ENCODE peak calls at places on chromosome 17, in six cellular contexts. Z is A172; E is foreskin keratinocyte; H is GOT3; A is stimulated activated naive CD8-positive, alpha-beta T cell treated with anti-CD3 and anti-CD28 coated beads, Interleukin-15, amount 100 ng/mL, for 72 hours; Q is AML-193. L is an unnamed sample.

GRCh38 chr17:62995377-62995885 is 29.4 kb downstream of the TANC2 start:
- DNase-seq in A (peak; percentile 17), Z (peak; percentile 53), Q (peak; percentile 100), E (no peak), H (no peak), L (peak; percentile 30)

GRCh38 chr17:78431692-78431958 is 53.2 kb downstream of the PGS1 start:
- DNase-seq in A (no peak), Z (no peak), H (no peak), E (no peak), Q (no peak), L (no peak)

GRCh38 chr17:79831367-79832210 is 7.7 kb downstream of the CBX4 start:
- DNase-seq in A (no peak), E (no peak), Z (peak; percentile 52), Q (no peak), H (no peak), L (no peak)

GRCh38 chr17:66564992-66565465 is 262.6 kb downstream of the PRKCA start:
- DNase-seq in Q (no peak), H (no peak), E (no peak), A (no peak), Z (peak; percentile 48), L (no peak)

GRCh38 chr17:53088501-53088900 is 734.2 kb upstream of the KIF2B start:
- DNase-seq in Z (no peak), H (no peak), Q (no peak), E (no peak), A (no peak), L (no peak)

GRCh38 chr17:67467500-67468481 is 90.7 kb downstream of the PITPNC1 start:
- DNase-seq in A (no peak), E (no peak), Z (no peak), Q (no peak), H (no peak), L (no peak)

GRCh38 chr17:8928347-8928746 is 37.2 kb downstream of the PIK3R5 start:
- DNase-seq in H (no peak), E (no peak), A (no peak), Z (no peak), Q (no peak), L (no peak)

GRCh38 chr17:52170963-52171572 is 12.6 kb upstream of the CA10 start:
- DNase-seq in A (no peak), H (no peak), Z (no peak), E (no peak), Q (peak; percentile 43), L (peak; percentile 13)

GRCh38 chr17:4560837-4561241 is 462 bp upstream of the GGT6 start:
- DNase-seq in E (no peak), Q (no peak), A (no peak), H (no peak), Z (no peak), L (no peak)

GRCh38 chr17:18038149-18038850 is 668 bp downstream of the ATPAF2 start:
- DNase-seq in E (no peak), Z (no peak), Q (peak; percentile 25), H (no peak), A (peak; percentile 38), L (peak; percentile 26)

GRCh38 chr17:73887739-73888138 is 243.5 kb upstream of the SDK2 start:
- DNase-seq in A (no peak), E (no peak), Q (no peak), H (no peak), Z (no peak), L (no peak)

GRCh38 chr17:13542612-13543011 is 59.1 kb downstream of the HS3ST3A1 start:
- DNase-seq in Q (no peak), A (no peak), E (no peak), H (no peak), Z (peak; percentile 92), L (no peak)

GRCh38 chr17:47288531-47289116 is 35.0 kb downstream of the ITGB3 start:
- DNase-seq in Q (no peak), A (no peak), E (no peak), Z (no peak), H (no peak), L (no peak)

GRCh38 chr17:81842725-81843504 is 8.1 kb upstream of the PPP1R27 start:
- DNase-seq in A (no peak), Z (no peak), E (no peak), Q (no peak), H (no peak), L (peak; percentile 37)

GRCh38 chr17:57663326-57664070 is 81.6 kb downstream of the CCDC182 start:
- DNase-seq in Q (no peak), Z (no peak), E (no peak), A (no peak), H (no peak), L (peak; percentile 72)

GRCh38 chr17:64097196-64097936 is 32.6 kb downstream of the ERN1 start:
- DNase-seq in H (no peak), E (no peak), Z (peak; percentile 53), Q (no peak), A (no peak), L (no peak)

GRCh38 chr17:37567137-37567927 is 41.9 kb downstream of the SYNRG start:
- DNase-seq in Z (no peak), Q (no peak), H (no peak), A (no peak), E (no peak), L (no peak)

GRCh38 chr17:59456923-59457615 is 108.3 kb upstream of the DHX40 start:
- DNase-seq in Q (no peak), A (no peak), Z (no peak), E (no peak), H (no peak), L (no peak)

GRCh38 chr17:29145289-29146058 is 34.7 kb downstream of the MYO18A start:
- DNase-seq in H (no peak), A (peak; percentile 57), Z (peak; percentile 85), Q (peak; percentile 95), E (no peak), L (peak; percentile 82)

GRCh38 chr17:3535253-3535995 is 22.2 kb downstream of the TRPV3 start:
- DNase-seq in Q (no peak), H (no peak), A (peak; percentile 74), Z (no peak), E (no peak), L (peak; percentile 36)

GRCh38 chr17:81659038-81659437 is 2.7 kb upstream of the PDE6G start:
- DNase-seq in Z (no peak), H (no peak), Q (no peak), E (no peak), A (no peak), L (no peak)

GRCh38 chr17:41284043-41284442 is 8.5 kb downstream of the KRTAP9-7 start:
- DNase-seq in A (no peak), Q (no peak), Z (peak; percentile 68), H (no peak), E (no peak), L (peak; percentile 71)

GRCh38 chr17:40442392-40443195 is 656 bp upstream of the IGFBP4 start:
- DNase-seq in Z (no peak), A (no peak), E (no peak), H (no peak), Q (no peak), L (no peak)

GRCh38 chr17:73956595-73957465 is 246.6 kb upstream of the RPL38 start:
- DNase-seq in E (no peak), Z (peak; percentile 50), A (peak; percentile 34), H (no peak), Q (no peak), L (no peak)

GRCh38 chr17:81039854-81040758 is 5.2 kb downstream of the BAIAP2 start:
- DNase-seq in A (no peak), Q (no peak), H (no peak), E (no peak), Z (peak; percentile 80), L (no peak)

GRCh38 chr17:48198950-48199541 is 91.5 kb downstream of the SNX11 start:
- DNase-seq in Z (no peak), Q (no peak), H (no peak), A (no peak), E (no peak), L (peak; percentile 12)

GRCh38 chr17:57603978-57604377 is 141.1 kb downstream of the CCDC182 start:
- DNase-seq in Q (peak; percentile 100), E (no peak), A (peak; percentile 78), H (no peak), Z (no peak), L (no peak)

GRCh38 chr17:6422654-6423241 is 12.2 kb downstream of the AIPL1 start:
- DNase-seq in A (no peak), Q (no peak), E (no peak), H (no peak), Z (no peak), L (no peak)

GRCh38 chr17:81189670-81190530 is 23.9 kb upstream of the AATK start:
- DNase-seq in A (no peak), H (no peak), Q (no peak), E (no peak), Z (no peak), L (no peak)

GRCh38 chr17:42159796-42160551 is 5.2 kb upstream of the RAB5C start:
- DNase-seq in Q (no peak), Z (no peak), E (no peak), A (no peak), H (no peak), L (no peak)

GRCh38 chr17:69501591-69502468 is 87.3 kb downstream of the MAP2K6 start:
- DNase-seq in Q (no peak), A (no peak), Z (no peak), E (no peak), H (no peak), L (peak; percentile 89)

GRCh38 chr17:39653662-39654331 is 11.4 kb upstream of the TCAP start:
- DNase-seq in H (no peak), Q (peak; percentile 61), Z (peak; percentile 38), A (peak; percentile 72), E (no peak), L (no peak)

GRCh38 chr17:62712011-62712615 is 84.6 kb downstream of the MRC2 start:
- DNase-seq in E (no peak), A (no peak), H (no peak), Q (no peak), Z (no peak), L (no peak)